ENCODE peak calls at places on chromosomes 3 and 15, in nine cellular contexts. One of them, this sample, is unnamed.

GRCh38 chr15:99486371-99487336 is 79.1 kb upstream of the MEF2A start:
- DNase-seq in dorsolateral prefrontal cortex: peak; percentile 73
- DNase-seq in NCI-H524 treated with DMSO at 0.1 percent for 48 hours: peak; percentile 69
- DNase-seq in omental fat pad: no peak
- DNase-seq in H9: peak; percentile 51
- DNase-seq in GM18507: no peak
- DNase-seq in AG04449: no peak
- DNase-seq in HTR-8/SVneo: peak; percentile 71
- DNase-seq in SW480: peak; percentile 64
- DNase-seq in this sample: peak; percentile 55

GRCh38 chr3:161263057-161263456 is 41.9 kb downstream of the NMD3 start:
- DNase-seq in dorsolateral prefrontal cortex: no peak
- DNase-seq in NCI-H524 treated with DMSO at 0.1 percent for 48 hours: no peak
- DNase-seq in omental fat pad: no peak
- DNase-seq in H9: no peak
- DNase-seq in GM18507: no peak
- DNase-seq in AG04449: peak; percentile 40
- DNase-seq in HTR-8/SVneo: no peak
- DNase-seq in SW480: no peak
- DNase-seq in this sample: no peak

GRCh38 chr15:90955911-90956310 is 1.2 kb downstream of the RCCD1 start:
- DNase-seq in dorsolateral prefrontal cortex: no peak
- DNase-seq in NCI-H524 treated with DMSO at 0.1 percent for 48 hours: no peak
- DNase-seq in omental fat pad: no peak
- DNase-seq in H9: no peak
- DNase-seq in GM18507: no peak
- DNase-seq in AG04449: no peak
- DNase-seq in HTR-8/SVneo: no peak
- DNase-seq in SW480: no peak
- DNase-seq in this sample: no peak

GRCh38 chr3:142779591-142779990 is 55.8 kb downstream of the TRPC1 start:
- DNase-seq in dorsolateral prefrontal cortex: no peak
- DNase-seq in NCI-H524 treated with DMSO at 0.1 percent for 48 hours: no peak
- DNase-seq in omental fat pad: no peak
- DNase-seq in H9: no peak
- DNase-seq in GM18507: no peak
- DNase-seq in AG04449: no peak
- DNase-seq in HTR-8/SVneo: no peak
- DNase-seq in SW480: no peak
- DNase-seq in this sample: peak; percentile 3

GRCh38 chr3:172170841-172171240 is 131.5 kb downstream of the FNDC3B start:
- DNase-seq in dorsolateral prefrontal cortex: no peak
- DNase-seq in NCI-H524 treated with DMSO at 0.1 percent for 48 hours: no peak
- DNase-seq in omental fat pad: no peak
- DNase-seq in H9: no peak
- DNase-seq in GM18507: no peak
- DNase-seq in AG04449: no peak
- DNase-seq in HTR-8/SVneo: no peak
- DNase-seq in SW480: no peak
- DNase-seq in this sample: no peak

GRCh38 chr15:68303134-68303533 is 25.6 kb downstream of the FEM1B start:
- DNase-seq in dorsolateral prefrontal cortex: no peak
- DNase-seq in NCI-H524 treated with DMSO at 0.1 percent for 48 hours: no peak
- DNase-seq in omental fat pad: no peak
- DNase-seq in H9: no peak
- DNase-seq in GM18507: no peak
- DNase-seq in AG04449: no peak
- DNase-seq in HTR-8/SVneo: no peak
- DNase-seq in SW480: no peak
- DNase-seq in this sample: no peak

GRCh38 chr15:60243769-60244168 is 154.0 kb downstream of the ANXA2 start:
- DNase-seq in dorsolateral prefrontal cortex: no peak
- DNase-seq in NCI-H524 treated with DMSO at 0.1 percent for 48 hours: no peak
- DNase-seq in omental fat pad: no peak
- DNase-seq in H9: no peak
- DNase-seq in GM18507: no peak
- DNase-seq in AG04449: no peak
- DNase-seq in HTR-8/SVneo: no peak
- DNase-seq in SW480: no peak
- DNase-seq in this sample: no peak

GRCh38 chr3:195247086-195247862 is 23.7 kb downstream of the XXYLT1 start:
- DNase-seq in dorsolateral prefrontal cortex: peak; percentile 17
- DNase-seq in NCI-H524 treated with DMSO at 0.1 percent for 48 hours: no peak
- DNase-seq in omental fat pad: no peak
- DNase-seq in H9: no peak
- DNase-seq in GM18507: no peak
- DNase-seq in AG04449: no peak
- DNase-seq in HTR-8/SVneo: no peak
- DNase-seq in SW480: no peak
- DNase-seq in this sample: no peak

GRCh38 chr15:80010131-80010673 is 39.2 kb upstream of the BCL2A1 start:
- DNase-seq in dorsolateral prefrontal cortex: no peak
- DNase-seq in NCI-H524 treated with DMSO at 0.1 percent for 48 hours: no peak
- DNase-seq in omental fat pad: no peak
- DNase-seq in H9: no peak
- DNase-seq in GM18507: no peak
- DNase-seq in AG04449: no peak
- DNase-seq in HTR-8/SVneo: no peak
- DNase-seq in SW480: no peak
- DNase-seq in this sample: no peak

GRCh38 chr15:94305133-94305532 is 73.8 kb downstream of the MCTP2 start:
- DNase-seq in dorsolateral prefrontal cortex: no peak
- DNase-seq in NCI-H524 treated with DMSO at 0.1 percent for 48 hours: no peak
- DNase-seq in omental fat pad: no peak
- DNase-seq in H9: no peak
- DNase-seq in GM18507: no peak
- DNase-seq in AG04449: no peak
- DNase-seq in HTR-8/SVneo: no peak
- DNase-seq in SW480: no peak
- DNase-seq in this sample: no peak

GRCh38 chr3:101695779-101696372 is 9.4 kb upstream of the RPL24 start:
- DNase-seq in dorsolateral prefrontal cortex: no peak
- DNase-seq in NCI-H524 treated with DMSO at 0.1 percent for 48 hours: no peak
- DNase-seq in omental fat pad: no peak
- DNase-seq in H9: no peak
- DNase-seq in GM18507: no peak
- DNase-seq in AG04449: no peak
- DNase-seq in HTR-8/SVneo: no peak
- DNase-seq in SW480: peak; percentile 28
- DNase-seq in this sample: no peak

GRCh38 chr15:101427606-101428487 is 61.7 kb downstream of the PCSK6 start:
- DNase-seq in dorsolateral prefrontal cortex: peak; percentile 23
- DNase-seq in NCI-H524 treated with DMSO at 0.1 percent for 48 hours: no peak
- DNase-seq in omental fat pad: no peak
- DNase-seq in H9: no peak
- DNase-seq in GM18507: no peak
- DNase-seq in AG04449: no peak
- DNase-seq in HTR-8/SVneo: no peak
- DNase-seq in SW480: no peak
- DNase-seq in this sample: no peak

GRCh38 chr3:159732172-159733111 is 256.2 kb upstream of the IL12A start:
- DNase-seq in dorsolateral prefrontal cortex: no peak
- DNase-seq in NCI-H524 treated with DMSO at 0.1 percent for 48 hours: no peak
- DNase-seq in omental fat pad: no peak
- DNase-seq in H9: peak; percentile 76
- DNase-seq in GM18507: no peak
- DNase-seq in AG04449: peak; percentile 95
- DNase-seq in HTR-8/SVneo: no peak
- DNase-seq in SW480: peak; percentile 68
- DNase-seq in this sample: peak; percentile 30

GRCh38 chr3:127978636-127979035 is 63.6 kb downstream of the KBTBD12 start:
- DNase-seq in dorsolateral prefrontal cortex: no peak
- DNase-seq in NCI-H524 treated with DMSO at 0.1 percent for 48 hours: no peak
- DNase-seq in omental fat pad: no peak
- DNase-seq in H9: no peak
- DNase-seq in GM18507: no peak
- DNase-seq in AG04449: no peak
- DNase-seq in HTR-8/SVneo: no peak
- DNase-seq in SW480: no peak
- DNase-seq in this sample: no peak

GRCh38 chr3:150132101-150132749 is 161.5 kb upstream of the PFN2 start:
- DNase-seq in dorsolateral prefrontal cortex: no peak
- DNase-seq in NCI-H524 treated with DMSO at 0.1 percent for 48 hours: no peak
- DNase-seq in omental fat pad: no peak
- DNase-seq in H9: no peak
- DNase-seq in GM18507: no peak
- DNase-seq in AG04449: no peak
- DNase-seq in HTR-8/SVneo: no peak
- DNase-seq in SW480: no peak
- DNase-seq in this sample: no peak